ENCODE peak calls at places on chromosomes 7 and 10, in five cellular contexts. I is GM23338, D is occipital lobe, O is substantia nigra, V is NCI-H2107. N is an unnamed sample.

GRCh38 chr7:127290801-127291361 is 38.1 kb upstream of the GRM8 start:
- DNase-seq in I (no peak), D (no peak), O (no peak), V (no peak), N (no peak)

GRCh38 chr10:15262036-15262713 is 93.7 kb upstream of the NMT2 start:
- DNase-seq in I (no peak), D (no peak), O (no peak), V (no peak), N (no peak)

GRCh38 chr7:82534687-82535086 is 91.1 kb upstream of the CACNA2D1 start:
- DNase-seq in I (no peak), D (no peak), O (no peak), V (no peak), N (no peak)

GRCh38 chr10:132460691-132461090 is 63.7 kb downstream of the PWWP2B start:
- DNase-seq in I (no peak), D (no peak), O (no peak), V (no peak), N (no peak)

GRCh38 chr7:264541-265191 is 25.3 kb upstream of the FOXL3 start:
- DNase-seq in I (no peak), D (no peak), O (no peak), V (no peak), N (no peak)

GRCh38 chr7:40316176-40316575 is 181.4 kb downstream of the SUGCT start:
- DNase-seq in I (no peak), D (no peak), O (no peak), V (no peak), N (no peak)

GRCh38 chr7:105766421-105767191 is 109.8 kb downstream of the ATXN7L1 start:
- DNase-seq in I (no peak), D (peak; percentile 13), O (no peak), V (no peak), N (no peak)

GRCh38 chr10:86411281-86411841 is 44.8 kb upstream of the GRID1 start:
- DNase-seq in I (no peak), D (peak; percentile 33), O (no peak), V (no peak), N (no peak)

GRCh38 chr7:128939075-128939860 is 1.5 kb downstream of the IRF5 start:
- DNase-seq in I (no peak), D (no peak), O (no peak), V (no peak), N (no peak)

GRCh38 chr7:5139998-5140397 is 50.0 kb upstream of the WIPI2 start:
- DNase-seq in I (peak; percentile 73), D (no peak), O (no peak), V (no peak), N (peak; percentile 65)

GRCh38 chr7:118352854-118353453 is 128.4 kb downstream of the ANKRD7 start:
- DNase-seq in I (peak; percentile 32), D (no peak), O (no peak), V (no peak), N (no peak)

GRCh38 chr7:142854505-142855400 is at the start of gene EPHB6:
- DNase-seq in I (peak; percentile 78), D (peak; percentile 50), O (no peak), V (no peak), N (peak; percentile 67)

GRCh38 chr10:96902762-96903358 is 70.8 kb downstream of the LCOR start:
- DNase-seq in I (no peak), D (no peak), O (no peak), V (no peak), N (no peak)

GRCh38 chr7:133054167-133054840 is 27.6 kb downstream of the CHCHD3 start:
- DNase-seq in I (no peak), D (no peak), O (no peak), V (no peak), N (no peak)

GRCh38 chr7:27172823-27173411 is 1.2 kb downstream of the HOXA10 start:
- DNase-seq in I (peak; percentile 48), D (no peak), O (no peak), V (no peak), N (no peak)

GRCh38 chr10:71451754-71452153 is 55.0 kb downstream of the CDH23 start:
- DNase-seq in I (no peak), D (no peak), O (no peak), V (no peak), N (no peak)

GRCh38 chr7:101782886-101783285 is 34.5 kb upstream of the CUX1 start:
- DNase-seq in I (no peak), D (no peak), O (no peak), V (no peak), N (no peak)

GRCh38 chr7:8277394-8277982 is 15.5 kb upstream of the ICA1 start:
- DNase-seq in I (peak; percentile 83), D (no peak), O (no peak), V (no peak), N (no peak)

GRCh38 chr10:127776816-127777215 is 39.8 kb downstream of the FOXI2 start:
- DNase-seq in I (no peak), D (no peak), O (no peak), V (no peak), N (no peak)